ENCODE peak calls at places on chromosomes 1 and 21, in six cellular contexts. J is neuronal stem cell, R is H1, V is mesenchymal stem cell, X is IMR-90, F is trophoblast cell. D is an unnamed sample.

GRCh38 chr1:22287946-22288520 is 145.1 kb upstream of the WNT4 start:
- DNase-seq in V (no peak), X (no peak), F (peak; percentile 46), R (no peak), J (no peak), D (no peak)

GRCh38 chr21:45845790-45846130 is 135.8 kb upstream of the COL6A1 start:
- DNase-seq in R (no peak), J (no peak), F (no peak), V (no peak), X (no peak), D (peak; percentile 9)

GRCh38 chr21:42215942-42216725 is 2.8 kb upstream of the ABCG1 start:
- DNase-seq in F (no peak), X (no peak), J (no peak), V (no peak), R (no peak), D (no peak)

GRCh38 chr1:201766117-201766863 is 62.7 kb upstream of the IPO9 start:
- DNase-seq in F (no peak), V (peak; percentile 76), J (no peak), X (peak; percentile 91), R (no peak), D (no peak)

GRCh38 chr1:154178856-154179811 is 12.8 kb downstream of the TPM3 start:
- DNase-seq in F (no peak), V (peak; percentile 24), R (no peak), X (no peak), J (no peak), D (no peak)

GRCh38 chr1:173161510-173162221 is 45.5 kb downstream of the TNFSF4 start:
- DNase-seq in J (no peak), R (no peak), X (peak; percentile 86), V (peak; percentile 52), F (no peak), D (no peak)

GRCh38 chr1:228904222-228904621 is 168.9 kb downstream of the RHOU start:
- DNase-seq in R (no peak), V (no peak), F (no peak), J (no peak), X (no peak), D (no peak)

GRCh38 chr1:159261726-159262494 is 40.2 kb upstream of the FCER1A start:
- DNase-seq in R (no peak), F (no peak), J (no peak), V (no peak), X (no peak), D (no peak)

GRCh38 chr1:217435159-217435558 is 195.7 kb downstream of the GPATCH2 start:
- DNase-seq in F (no peak), J (peak; percentile 24), X (no peak), V (no peak), R (no peak), D (no peak)

GRCh38 chr1:221741364-221741970 is 422 bp downstream of the DUSP10 start:
- DNase-seq in V (peak; percentile 71), X (peak; percentile 46), J (peak; percentile 47), F (peak; percentile 7), R (no peak), D (no peak)

GRCh38 chr1:87291107-87291506 is 37.6 kb upstream of the LMO4 start:
- DNase-seq in J (no peak), F (peak; percentile 63), V (no peak), X (peak; percentile 45), R (no peak), D (no peak)

GRCh38 chr1:205205055-205205454 is 6.4 kb downstream of the DSTYK start:
- DNase-seq in X (no peak), F (no peak), J (no peak), R (no peak), V (peak; percentile 32), D (no peak)

DNA sequence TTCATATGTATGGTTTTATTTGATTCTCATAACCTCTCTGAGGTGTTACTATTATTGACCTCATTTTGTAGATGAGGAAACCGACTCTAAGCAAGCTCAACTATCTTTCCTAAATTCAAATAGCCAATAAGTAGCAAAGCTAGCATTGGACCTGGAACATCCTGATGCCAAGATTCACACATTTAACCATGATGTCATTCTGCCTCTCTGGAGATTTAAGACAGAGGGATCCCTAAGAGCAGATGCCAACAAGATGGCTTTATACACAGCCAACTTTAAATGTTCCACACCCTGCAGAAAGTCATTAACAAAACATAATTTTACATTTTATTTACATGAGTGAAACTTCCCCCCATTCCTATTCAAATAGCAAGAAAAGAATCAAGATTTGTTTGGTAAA is 7.4 kb upstream of the VAV3 start:
- DNase-seq in J (no peak), V (no peak), F (no peak), X (no peak), R (no peak), D (no peak)
- H4K91ac ChIP-seq in J (no peak overlapping the region), V (no peak overlapping the region), F (no peak overlapping the region), X (no peak overlapping the region), R (no peak overlapping the region), D (no peak overlapping the region)

GRCh38 chr1:203040518-203041275 is 14.4 kb downstream of the PPFIA4 start:
- DNase-seq in X (no peak), J (no peak), R (no peak), F (peak; percentile 64), V (no peak), D (no peak)
- H4K91ac ChIP-seq in X (no peak overlapping the region), J (no peak overlapping the region), R (no peak overlapping the region), F (no peak overlapping the region), V (no peak overlapping the region), D (no peak overlapping the region)

DNA sequence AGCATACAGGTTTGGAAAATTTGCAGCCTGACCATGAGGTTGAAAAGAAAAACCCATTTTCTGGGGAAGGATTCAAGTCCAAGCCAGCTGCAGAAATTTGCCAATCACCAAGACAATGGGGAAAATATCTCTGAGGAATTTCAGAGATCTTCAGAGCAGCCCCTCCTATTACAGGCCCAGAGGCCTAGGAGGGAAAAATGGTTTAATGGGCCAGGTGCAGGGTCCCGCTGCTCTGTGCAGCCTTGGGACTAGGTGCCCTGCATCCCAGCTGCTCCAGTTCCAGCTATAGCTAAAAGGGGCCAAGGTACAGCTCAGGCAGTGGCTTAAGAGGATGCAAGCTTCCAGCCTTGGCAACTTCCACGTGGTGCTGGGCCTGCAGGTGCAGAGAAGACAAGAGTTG is 113.5 kb downstream of the GABPA start:
- DNase-seq in J (no peak), F (no peak), X (no peak), V (no peak), R (no peak), D (no peak)
- H4K91ac ChIP-seq in J (no peak overlapping the region), F (no peak overlapping the region), X (no peak overlapping the region), V (no peak overlapping the region), R (no peak overlapping the region), D (no peak overlapping the region)

DNA sequence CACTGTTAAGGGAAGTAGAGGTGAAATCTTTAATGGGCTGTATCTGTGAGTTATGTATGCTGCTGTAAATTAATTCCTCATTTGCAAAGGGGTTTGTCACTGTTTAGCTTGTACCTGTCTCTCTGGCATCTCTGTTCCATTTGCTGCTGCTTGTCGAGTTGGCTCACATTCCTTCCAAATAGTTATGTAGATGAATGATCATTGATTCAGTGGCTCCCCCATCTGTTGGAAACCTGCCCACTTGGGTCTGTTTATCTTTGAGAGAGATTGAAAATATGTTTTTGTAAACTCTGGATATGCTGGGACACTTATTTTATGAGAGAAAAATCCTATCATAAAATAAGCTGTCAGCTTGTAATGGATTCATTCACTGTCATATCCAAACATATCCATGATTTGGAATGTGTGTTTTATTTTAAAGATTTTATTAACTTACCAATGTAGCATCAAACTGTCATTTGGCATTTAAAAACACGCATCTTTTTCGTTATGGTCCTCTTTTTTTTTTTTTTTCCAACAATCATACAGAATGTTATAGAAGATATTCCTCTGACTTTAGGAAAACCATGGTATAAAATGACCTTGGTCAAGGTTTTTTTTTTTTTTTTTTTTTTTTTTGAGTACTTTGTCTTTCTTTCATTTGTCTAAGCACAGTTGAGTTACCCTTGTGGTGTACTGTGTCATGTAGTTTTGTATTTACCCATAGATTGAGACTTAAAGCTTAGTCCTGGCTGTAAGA is 3.5 kb downstream of the RYR2 start:
- DNase-seq in J (no peak), R (no peak), X (no peak), F (no peak), V (no peak), D (no peak)
- H4K91ac ChIP-seq in J (no peak overlapping the region), R (no peak overlapping the region), X (no peak overlapping the region), F (no peak overlapping the region), V (no peak overlapping the region), D (no peak overlapping the region)

GRCh38 chr1:115183158-115183557 is 93.9 kb upstream of the TSPAN2 start:
- DNase-seq in X (no peak), F (no peak), J (no peak), R (no peak), V (no peak), D (peak; percentile 67)
- H4K91ac ChIP-seq in X (no peak overlapping the region), F (peak overlapping the region; percentile 25), J (no peak overlapping the region), R (no peak overlapping the region), V (no peak overlapping the region), D (no peak overlapping the region)

GRCh38 chr1:231057410-231057809 is 17.4 kb upstream of the FAM89A start:
- DNase-seq in X (no peak), R (no peak), J (no peak), F (no peak), V (no peak), D (no peak)
- H4K91ac ChIP-seq in X (no peak overlapping the region), R (no peak overlapping the region), J (no peak overlapping the region), F (no peak overlapping the region), V (no peak overlapping the region), D (no peak overlapping the region)

GRCh38 chr1:40161888-40162397 is 756 bp downstream of the RLF start:
- DNase-seq in R (no peak), X (peak; percentile 4), F (no peak), V (no peak), J (no peak), D (no peak)

GRCh38 chr1:40162791-40163441 is 1.7 kb downstream of the RLF start:
- DNase-seq in J (no peak), R (no peak), V (peak; percentile 62), F (no peak), X (peak; percentile 52), D (no peak)

GRCh38 chr1:40171036-40171435 is 9.8 kb downstream of the RLF start:
- DNase-seq in R (no peak), F (no peak), J (no peak), X (no peak), V (no peak), D (no peak)

GRCh38 chr1:40167317-40167716 is 6.1 kb downstream of the RLF start:
- DNase-seq in F (no peak), R (no peak), J (no peak), X (no peak), V (no peak), D (no peak)
- H4K91ac ChIP-seq in F (no peak overlapping the region), R (no peak overlapping the region), J (no peak overlapping the region), X (no peak overlapping the region), V (no peak overlapping the region), D (no peak overlapping the region)

DNA sequence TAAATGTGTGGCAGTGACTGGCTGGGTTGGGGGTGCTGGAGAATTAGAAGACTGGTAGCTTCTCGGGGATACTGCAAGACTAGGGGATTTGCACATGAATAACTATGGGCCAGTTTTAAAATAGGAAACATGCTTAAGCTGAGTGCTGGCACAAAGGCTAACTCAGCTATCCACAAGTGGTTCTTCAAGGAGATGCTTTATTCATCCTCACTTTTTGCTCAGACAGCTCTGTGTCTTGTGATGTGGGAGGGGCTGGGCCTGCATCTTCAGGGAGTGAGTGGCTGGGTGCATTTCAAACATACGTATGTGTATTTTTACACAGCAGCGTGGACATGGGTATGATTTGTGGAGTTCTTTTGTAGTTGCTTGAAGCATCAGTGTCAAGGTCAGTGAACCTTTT is 2.3 kb downstream of the COQ8A start:
- DNase-seq in J (no peak), V (no peak), X (no peak), R (no peak), F (no peak), D (no peak)
- H4K91ac ChIP-seq in J (no peak overlapping the region), V (no peak overlapping the region), X (no peak overlapping the region), R (no peak overlapping the region), F (no peak overlapping the region), D (no peak overlapping the region)

D was measured in H9.